ENCODE peak calls at places on chromosomes 5 and 9, in six cellular contexts. One of them, this sample, is unnamed.

GRCh38 chr9:89434636-89435314 is 63.1 kb downstream of the SEMA4D start:
- DNase-seq in CD8-positive, alpha-beta T cell: no peak
- DNase-seq in Kasumi-1: no peak
- DNase-seq in left lung: no peak
- DNase-seq in naive thymus-derived CD8-positive, alpha-beta T cell: no peak
- DNase-seq in memory B cell: no peak
- DNase-seq in this sample: no peak

GRCh38 chr9:3014164-3014563 is 170.3 kb upstream of the PUM3 start:
- DNase-seq in CD8-positive, alpha-beta T cell: no peak
- DNase-seq in Kasumi-1: no peak
- DNase-seq in left lung: no peak
- DNase-seq in naive thymus-derived CD8-positive, alpha-beta T cell: no peak
- DNase-seq in memory B cell: no peak
- DNase-seq in this sample: no peak

GRCh38 chr5:179680780-179681411 is at the start of gene CBY3:
- DNase-seq in CD8-positive, alpha-beta T cell: no peak
- DNase-seq in Kasumi-1: no peak
- DNase-seq in left lung: no peak
- DNase-seq in naive thymus-derived CD8-positive, alpha-beta T cell: no peak
- DNase-seq in memory B cell: no peak
- DNase-seq in this sample: peak; percentile 12

GRCh38 chr5:65577141-65577540 is 14.0 kb downstream of the PPWD1 start:
- DNase-seq in CD8-positive, alpha-beta T cell: no peak
- DNase-seq in Kasumi-1: no peak
- DNase-seq in left lung: no peak
- DNase-seq in naive thymus-derived CD8-positive, alpha-beta T cell: no peak
- DNase-seq in memory B cell: no peak
- DNase-seq in this sample: no peak

GRCh38 chr5:1002836-1003235 is 5.8 kb upstream of the NKD2 start:
- DNase-seq in CD8-positive, alpha-beta T cell: no peak
- DNase-seq in Kasumi-1: no peak
- DNase-seq in left lung: no peak
- DNase-seq in naive thymus-derived CD8-positive, alpha-beta T cell: no peak
- DNase-seq in memory B cell: no peak
- DNase-seq in this sample: no peak

GRCh38 chr9:4497395-4497794 is 7.1 kb downstream of the SLC1A1 start:
- DNase-seq in CD8-positive, alpha-beta T cell: no peak
- DNase-seq in Kasumi-1: no peak
- DNase-seq in left lung: no peak
- DNase-seq in naive thymus-derived CD8-positive, alpha-beta T cell: no peak
- DNase-seq in memory B cell: no peak
- DNase-seq in this sample: no peak

GRCh38 chr5:144139586-144139985 is 30.9 kb downstream of the YIPF5 start:
- DNase-seq in CD8-positive, alpha-beta T cell: no peak
- DNase-seq in Kasumi-1: no peak
- DNase-seq in left lung: no peak
- DNase-seq in naive thymus-derived CD8-positive, alpha-beta T cell: no peak
- DNase-seq in memory B cell: no peak
- DNase-seq in this sample: no peak

GRCh38 chr5:143217065-143217803 is 186.3 kb downstream of the NR3C1 start:
- DNase-seq in CD8-positive, alpha-beta T cell: no peak
- DNase-seq in Kasumi-1: peak; percentile 49
- DNase-seq in left lung: no peak
- DNase-seq in naive thymus-derived CD8-positive, alpha-beta T cell: no peak
- DNase-seq in memory B cell: no peak
- DNase-seq in this sample: peak; percentile 60

GRCh38 chr5:115601709-115602584 is at the start of gene TICAM2:
- DNase-seq in CD8-positive, alpha-beta T cell: peak; percentile 66
- DNase-seq in Kasumi-1: peak; percentile 33
- DNase-seq in left lung: peak; percentile 88
- DNase-seq in naive thymus-derived CD8-positive, alpha-beta T cell: peak; percentile 61
- DNase-seq in memory B cell: peak; percentile 77
- DNase-seq in this sample: no peak

GRCh38 chr5:40442346-40442745 is 237.4 kb upstream of the PTGER4 start:
- DNase-seq in CD8-positive, alpha-beta T cell: no peak
- DNase-seq in Kasumi-1: peak; percentile 45
- DNase-seq in left lung: no peak
- DNase-seq in naive thymus-derived CD8-positive, alpha-beta T cell: no peak
- DNase-seq in memory B cell: no peak
- DNase-seq in this sample: no peak